ENCODE peak calls at places on chromosomes 5 and 9, in nine cellular contexts. D, I, N, L, C, H, Q, Y and S are unnamed samples.

GRCh38 chr9:93355827-93356226 is 95.7 kb upstream of the FAM120A start:
- DNase-seq in N (no peak), H (no peak), I (no peak), Y (no peak), Q (no peak), L (no peak), C (no peak), D (no peak), S (no peak)

GRCh38 chr5:172454355-172455086 is at the start of gene SH3PXD2B:
- DNase-seq in I (no peak), N (peak; percentile 72), H (peak; percentile 12), Q (peak; percentile 73), Y (peak; percentile 51), C (peak; percentile 63), L (peak; percentile 74), D (no peak), S (peak; percentile 73)

GRCh38 chr5:4532705-4533080 is 607.4 kb upstream of the ADAMTS16 start:
- DNase-seq in Y (no peak), N (no peak), I (no peak), H (no peak), Q (no peak), C (no peak), L (no peak), D (no peak), S (no peak)

GRCh38 chr5:135501965-135502364 is 33.8 kb downstream of the NEUROG1 start:
- DNase-seq in L (no peak), Q (no peak), C (no peak), D (no peak), N (no peak), I (no peak), Y (no peak), H (no peak), S (no peak)

GRCh38 chr5:95818181-95819147 is 4.1 kb downstream of the GLRX start:
- DNase-seq in Q (no peak), H (no peak), C (peak; percentile 33), Y (no peak), I (peak; percentile 97), N (no peak), L (no peak), D (no peak), S (no peak)

GRCh38 chr5:100502684-100503083 is 32.5 kb upstream of the FAM174A start:
- DNase-seq in I (no peak), H (no peak), Y (no peak), C (no peak), Q (no peak), N (no peak), L (no peak), D (no peak), S (no peak)

GRCh38 chr9:89440046-89440445 is 57.9 kb downstream of the SEMA4D start:
- DNase-seq in Y (no peak), C (no peak), D (no peak), L (no peak), H (no peak), Q (no peak), I (no peak), N (no peak), S (peak; percentile 53)

GRCh38 chr5:104793452-104794120 is 1231.0 kb upstream of the NUDT12 start:
- DNase-seq in Q (no peak), L (no peak), I (no peak), N (no peak), H (no peak), C (no peak), Y (no peak), D (no peak), S (no peak)

GRCh38 chr5:10441992-10442435 is 335 bp downstream of the ROPN1L start:
- DNase-seq in N (no peak), I (no peak), H (no peak), Q (no peak), L (no peak), C (no peak), D (no peak), Y (no peak), S (no peak)